ENCODE peak calls at places on chromosomes 13 and 19, in ten cellular contexts. F is NCI-H1417; P is NCI-H1436; E is PC-3; C is astrocyte of the cerebellum; V is lung; Q is endothelial cell; Y is SK-MEL-5; R is effector memory CD8-positive, alpha-beta T cell; I is T-helper 2 cell. M is an unnamed sample.

GRCh38 chr19:56613639-56614038 is 18.5 kb downstream of the ZNF71 start:
- DNase-seq in F (no peak), P (no peak), E (no peak), C (no peak), V (no peak), Q (no peak), Y (no peak), R (no peak), I (no peak), M (no peak)

GRCh38 chr19:51020988-51021651 is 1.6 kb upstream of the KLK10 start:
- DNase-seq in F (peak), P (peak), E (peak), C (peak), V (no peak), Q (peak), Y (peak), R (no peak), I (no peak), M (peak)

GRCh38 chr19:18604820-18605159 is 1.8 kb downstream of the CRLF1 start:
- DNase-seq in F (no peak), P (no peak), E (no peak), C (no peak), V (no peak), Q (no peak), Y (no peak), R (no peak), I (no peak), M (no peak)

GRCh38 chr19:35098413-35099049 is 17.1 kb upstream of the FXYD3 start:
- DNase-seq in F (no peak), P (no peak), E (no peak), C (no peak), V (no peak), Q (no peak), Y (no peak), R (no peak), I (no peak), M (no peak)

GRCh38 chr19:5564930-5565329 is 2.8 kb downstream of the TINCR start:
- DNase-seq in F (no peak), P (no peak), E (no peak), C (no peak), V (no peak), Q (no peak), Y (no peak), R (no peak), I (no peak), M (no peak)

GRCh38 chr13:27374126-27374613 is 50.2 kb upstream of the GTF3A start:
- DNase-seq in F (no peak), P (no peak), E (peak), C (no peak), V (no peak), Q (no peak), Y (no peak), R (no peak), I (no peak), M (no peak)

GRCh38 chr13:51396352-51396751 is 56.5 kb downstream of the INTS6 start:
- DNase-seq in F (no peak), P (no peak), E (no peak), C (no peak), V (no peak), Q (no peak), Y (peak), R (no peak), I (no peak), M (no peak)

GRCh38 chr19:52138614-52139290 is 986 bp downstream of the ZNF616 start:
- DNase-seq in F (peak), P (peak), E (peak), C (no peak), V (no peak), Q (peak), Y (peak), R (no peak), I (no peak), M (peak)

GRCh38 chr13:102812616-102813287 is 13.8 kb downstream of the BIVM start:
- DNase-seq in F (no peak), P (no peak), E (no peak), C (no peak), V (no peak), Q (no peak), Y (no peak), R (no peak), I (no peak), M (no peak)

GRCh38 chr13:50574731-50575130 is 268.8 kb downstream of the DLEU7 start:
- DNase-seq in F (no peak), P (no peak), E (no peak), C (peak), V (no peak), Q (no peak), Y (no peak), R (no peak), I (no peak), M (no peak)

GRCh38 chr13:51175001-51175400 is 47.2 kb upstream of the FAM124A start:
- DNase-seq in F (no peak), P (no peak), E (no peak), C (no peak), V (no peak), Q (no peak), Y (no peak), R (no peak), I (no peak), M (no peak)

GRCh38 chr13:31037351-31037750 is 104.9 kb downstream of the TEX26 start:
- DNase-seq in F (no peak), P (no peak), E (no peak), C (no peak), V (no peak), Q (no peak), Y (no peak), R (no peak), I (no peak), M (no peak)

GRCh38 chr19:48283908-48284307 is 14.0 kb downstream of the ZNF114 start:
- DNase-seq in F (no peak), P (no peak), E (no peak), C (no peak), V (no peak), Q (no peak), Y (no peak), R (no peak), I (no peak), M (no peak)

GRCh38 chr19:43463381-43464088 is 1.9 kb downstream of the LYPD3 start:
- DNase-seq in F (peak), P (peak), E (peak), C (peak), V (peak), Q (peak), Y (peak), R (peak), I (peak), M (peak)

GRCh38 chr19:58038688-58039204 is 4.9 kb downstream of the ZSCAN1 start:
- DNase-seq in F (no peak), P (no peak), E (no peak), C (no peak), V (no peak), Q (no peak), Y (no peak), R (no peak), I (no peak), M (no peak)

GRCh38 chr13:40895715-40896184 is 106.3 kb downstream of the SLC25A15 start:
- DNase-seq in F (no peak), P (peak), E (peak), C (no peak), V (no peak), Q (no peak), Y (peak), R (no peak), I (no peak), M (no peak)

GRCh38 chr13:49446473-49446872 is 2.4 kb downstream of the SETDB2 start:
- DNase-seq in F (no peak), P (no peak), E (no peak), C (no peak), V (no peak), Q (no peak), Y (no peak), R (no peak), I (no peak), M (no peak)

GRCh38 chr19:37932985-37933953 is 26.3 kb downstream of the SIPA1L3 start:
- DNase-seq in F (peak), P (no peak), E (peak), C (no peak), V (no peak), Q (no peak), Y (no peak), R (no peak), I (no peak), M (no peak)

GRCh38 chr19:20078696-20079095 is 896 bp downstream of the ZNF90 start:
- DNase-seq in F (peak), P (no peak), E (no peak), C (no peak), V (peak), Q (peak), Y (no peak), R (no peak), I (no peak), M (no peak)

GRCh38 chr19:35056513-35057063 is 15.1 kb downstream of the HPN start:
- DNase-seq in F (no peak), P (no peak), E (no peak), C (no peak), V (no peak), Q (no peak), Y (no peak), R (no peak), I (no peak), M (peak)

GRCh38 chr19:2567580-2567979 is 91.7 kb downstream of the GADD45B start:
- DNase-seq in F (no peak), P (no peak), E (no peak), C (no peak), V (no peak), Q (no peak), Y (no peak), R (no peak), I (no peak), M (no peak)

GRCh38 chr19:38183227-38183914 is 40.7 kb downstream of the DPF1 start:
- DNase-seq in F (no peak), P (no peak), E (no peak), C (no peak), V (no peak), Q (peak), Y (no peak), R (no peak), I (no peak), M (no peak)

GRCh38 chr19:45255611-45256157 is 4.6 kb downstream of the MARK4 start:
- DNase-seq in F (no peak), P (no peak), E (no peak), C (no peak), V (no peak), Q (no peak), Y (no peak), R (no peak), I (no peak), M (no peak)

GRCh38 chr13:110363009-110363408 is 55.9 kb downstream of the COL4A2 start:
- DNase-seq in F (no peak), P (no peak), E (no peak), C (no peak), V (no peak), Q (peak), Y (peak), R (no peak), I (no peak), M (no peak)

GRCh38 chr19:18284710-18285430 is 3.4 kb upstream of the JUND start:
- DNase-seq in F (no peak), P (no peak), E (no peak), C (no peak), V (no peak), Q (no peak), Y (no peak), R (no peak), I (no peak), M (no peak)

GRCh38 chr19:12773571-12773970 is 1.8 kb downstream of the HOOK2 start:
- DNase-seq in F (no peak), P (no peak), E (peak), C (no peak), V (no peak), Q (no peak), Y (no peak), R (no peak), I (no peak), M (no peak)

GRCh38 chr13:114151565-114152284 is 19.3 kb upstream of the RASA3 start:
- DNase-seq in F (peak), P (no peak), E (peak), C (no peak), V (no peak), Q (no peak), Y (no peak), R (no peak), I (peak), M (no peak)

GRCh38 chr19:52336976-52337375 is 933 bp downstream of the ZNF610 start:
- DNase-seq in F (no peak), P (peak), E (no peak), C (no peak), V (no peak), Q (peak), Y (no peak), R (no peak), I (no peak), M (no peak)

GRCh38 chr19:53877361-53877766 is 4.6 kb upstream of the PRKCG start:
- DNase-seq in F (no peak), P (no peak), E (no peak), C (no peak), V (no peak), Q (no peak), Y (no peak), R (peak), I (no peak), M (no peak)

GRCh38 chr13:23771966-23772365 is 117.2 kb downstream of the MIPEP start:
- DNase-seq in F (no peak), P (no peak), E (peak), C (no peak), V (no peak), Q (no peak), Y (no peak), R (no peak), I (no peak), M (no peak)

GRCh38 chr19:50485284-50485955 is 8.8 kb upstream of the GARIN5A start:
- DNase-seq in F (no peak), P (no peak), E (no peak), C (no peak), V (no peak), Q (no peak), Y (no peak), R (no peak), I (no peak), M (no peak)

GRCh38 chr13:110702591-110703526 is 3.1 kb downstream of the CARS2 start:
- DNase-seq in F (no peak), P (no peak), E (no peak), C (no peak), V (no peak), Q (no peak), Y (no peak), R (no peak), I (no peak), M (no peak)

GRCh38 chr19:16001481-16002312 is 52.9 kb downstream of the OR10H4 start:
- DNase-seq in F (no peak), P (no peak), E (peak), C (no peak), V (no peak), Q (no peak), Y (peak), R (no peak), I (no peak), M (no peak)

GRCh38 chr13:74210693-74211393 is 76.6 kb upstream of the KLF12 start:
- DNase-seq in F (peak), P (peak), E (peak), C (peak), V (no peak), Q (no peak), Y (peak), R (no peak), I (no peak), M (peak)

GRCh38 chr13:99228737-99229691 is 28.4 kb downstream of the UBAC2 start:
- DNase-seq in F (no peak), P (no peak), E (peak), C (peak), V (no peak), Q (no peak), Y (peak), R (no peak), I (no peak), M (no peak)